ENCODE peak calls at places on chromosomes 12 and 14, in five cellular contexts. V is HCT116, F is A549, Q is GM23338, E is K562. A is an unnamed sample.

GRCh38 chr14:96920023-96920422 is 122.8 kb downstream of the VRK1 start:
- DNase-seq in V (no peak), F (no peak), Q (no peak), E (no peak), A (no peak)

GRCh38 chr14:104784846-104785707 is 10.5 kb downstream of the AKT1 start:
- DNase-seq in V (no peak), F (no peak), Q (no peak), E (no peak), A (no peak)

GRCh38 chr14:71439247-71439646 is 493.0 kb upstream of the RGS6 start:
- DNase-seq in V (no peak), F (no peak), Q (no peak), E (no peak), A (no peak)

GRCh38 chr12:42978718-42979117 is 389.2 kb upstream of the PRICKLE1 start:
- DNase-seq in V (no peak), F (no peak), Q (no peak), E (no peak), A (no peak)

GRCh38 chr12:2311001-2311778 is 258.4 kb downstream of the CACNA1C start:
- DNase-seq in V (no peak), F (no peak), Q (no peak), E (no peak), A (no peak)

GRCh38 chr14:50666772-50667490 is 1.2 kb downstream of the SAV1 start:
- DNase-seq in V (no peak), F (peak; percentile 61), Q (peak; percentile 76), E (peak; percentile 62), A (peak; percentile 23)

GRCh38 chr12:24135158-24135850 is 185.8 kb upstream of the SOX5 start:
- DNase-seq in V (no peak), F (no peak), Q (no peak), E (no peak), A (peak; percentile 38)

GRCh38 chr14:105077649-105077995 is 12.4 kb upstream of the GPR132 start:
- DNase-seq in V (no peak), F (no peak), Q (no peak), E (no peak), A (no peak)

GRCh38 chr12:116336542-116337065 is 59.1 kb upstream of the MED13L start:
- DNase-seq in V (no peak), F (peak; percentile 70), Q (no peak), E (peak; percentile 81), A (no peak)

GRCh38 chr12:47991106-47991550 is 13.1 kb downstream of the COL2A1 start:
- DNase-seq in V (no peak), F (no peak), Q (no peak), E (no peak), A (peak; percentile 71)

GRCh38 chr14:77186911-77187648 is 5.5 kb downstream of the TMEM63C start:
- DNase-seq in V (peak; percentile 27), F (peak; percentile 25), Q (peak; percentile 36), E (no peak), A (no peak)

GRCh38 chr12:130557876-130558770 is 158.0 kb downstream of the RIMBP2 start:
- DNase-seq in V (no peak), F (no peak), Q (no peak), E (no peak), A (no peak)

GRCh38 chr14:80862983-80863382 is 78.6 kb downstream of the CEP128 start:
- DNase-seq in V (no peak), F (no peak), Q (no peak), E (no peak), A (no peak)

GRCh38 chr14:22973217-22974032 is 8.9 kb downstream of the AJUBA start:
- DNase-seq in V (no peak), F (peak; percentile 79), Q (peak; percentile 77), E (peak; percentile 75), A (peak; percentile 67)

GRCh38 chr12:111034911-111035577 is 114.7 kb upstream of the MYL2 start:
- DNase-seq in V (no peak), F (peak; percentile 29), Q (peak; percentile 72), E (no peak), A (peak; percentile 68)

GRCh38 chr12:110538869-110539622 is 36.9 kb downstream of the RAD9B start:
- DNase-seq in V (no peak), F (no peak), Q (no peak), E (no peak), A (no peak)

GRCh38 chr14:105448706-105449111 is 25.9 kb upstream of the CRIP2 start:
- DNase-seq in V (no peak), F (peak; percentile 67), Q (peak; percentile 88), E (peak; percentile 66), A (peak; percentile 96)

GRCh38 chr12:65602579-65603295 is 221.5 kb upstream of the HMGA2 start:
- DNase-seq in V (peak; percentile 94), F (peak; percentile 89), Q (peak; percentile 89), E (peak; percentile 84), A (peak; percentile 35)

GRCh38 chr12:53985900-53986685 is 1.1 kb downstream of the HOXC10 start:
- DNase-seq in V (no peak), F (no peak), Q (peak; percentile 67), E (no peak), A (peak; percentile 56)

GRCh38 chr12:106586803-106587684 is 4.2 kb downstream of the RFX4 start:
- DNase-seq in V (no peak), F (peak; percentile 28), Q (peak; percentile 87), E (no peak), A (peak; percentile 49)

GRCh38 chr14:45698462-45699134 is 445.6 kb upstream of the MIS18BP1 start:
- DNase-seq in V (no peak), F (no peak), Q (no peak), E (no peak), A (no peak)

GRCh38 chr14:20823859-20824258 is 21.2 kb upstream of the RNASE1 start:
- DNase-seq in V (no peak), F (no peak), Q (no peak), E (no peak), A (no peak)

GRCh38 chr12:6372403-6373003 is 2.9 kb downstream of the SCNN1A start:
- DNase-seq in V (peak; percentile 90), F (peak; percentile 94), Q (peak; percentile 29), E (no peak), A (no peak)

GRCh38 chr12:7017870-7018349 is 366 bp downstream of the LPCAT3 start:
- DNase-seq in V (no peak), F (no peak), Q (no peak), E (peak; percentile 24), A (peak; percentile 81)

GRCh38 chr12:15688838-15689237 is 100.3 kb downstream of the EPS8 start:
- DNase-seq in V (no peak), F (no peak), Q (peak; percentile 25), E (no peak), A (no peak)

DNA sequence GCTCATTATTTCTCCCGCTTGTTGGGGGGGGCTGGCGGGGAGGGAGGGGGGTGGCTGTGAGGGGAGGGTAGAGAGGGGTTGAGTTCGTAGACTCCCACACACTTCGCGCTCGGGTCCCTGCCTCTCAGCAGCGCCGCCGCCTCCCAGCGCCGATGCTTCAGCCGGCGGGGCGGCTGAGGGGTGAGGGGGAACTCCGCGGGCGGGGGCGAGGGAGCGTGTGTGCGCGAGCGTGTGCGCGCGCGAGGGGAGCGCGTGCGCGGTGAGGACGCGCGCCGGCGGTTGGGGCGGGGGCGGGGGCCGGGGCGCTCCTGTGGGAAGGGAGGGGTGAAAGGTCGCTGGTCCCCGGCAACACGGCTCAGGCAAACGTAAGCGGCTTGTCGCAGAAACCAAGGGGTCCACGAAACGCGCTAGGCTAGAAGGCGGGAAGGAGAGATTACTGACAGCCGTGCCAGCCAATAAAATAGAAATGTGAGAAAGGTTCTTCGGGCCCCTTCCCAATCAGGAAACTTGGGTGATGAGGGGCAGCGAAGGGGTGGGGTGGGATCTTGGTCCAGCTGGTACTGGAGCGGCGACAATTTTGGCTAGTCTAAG is 343 bp upstream of the NOVA1 start:
- DNase-seq in V (no peak), F (peak; percentile 93), Q (peak; percentile 95), E (peak; percentile 16), A (peak; percentile 87)
- TF ChIP-seq REST in V (no peak), F (no peak), Q (no peak), E (no peak), A (no peak)

DNA sequence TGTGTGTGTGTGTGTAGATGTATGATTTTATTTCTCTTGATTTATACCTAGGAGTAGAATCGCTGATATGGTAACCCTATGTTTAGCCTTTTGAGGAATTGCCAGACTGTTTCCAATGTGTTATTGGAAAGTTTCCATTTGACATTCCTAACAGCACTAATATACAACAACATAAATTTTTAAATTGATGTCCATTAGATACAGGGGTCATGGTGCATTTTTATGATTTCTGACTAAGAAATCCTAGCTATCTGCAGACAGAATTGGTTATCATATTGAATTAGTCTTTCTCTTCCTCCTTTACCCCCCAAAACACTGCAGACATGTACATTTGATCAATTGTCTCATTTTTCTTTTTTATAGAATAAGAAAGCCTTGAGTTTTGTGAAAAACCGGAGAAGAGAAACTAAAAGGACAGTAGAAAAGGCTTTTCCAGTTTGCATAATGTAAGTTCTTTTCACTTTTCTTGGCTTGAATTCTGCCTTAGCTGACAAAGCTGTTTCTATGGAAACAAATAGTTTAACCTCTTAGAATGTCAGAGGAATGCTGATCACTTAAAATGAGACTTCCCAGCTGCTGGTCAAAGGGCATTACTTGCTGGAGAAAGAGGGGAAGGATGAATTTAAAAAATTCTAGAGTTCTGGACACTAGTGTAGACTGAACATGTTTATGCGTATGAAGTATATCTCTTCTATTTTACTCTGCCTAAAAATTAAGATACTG is 28.3 kb downstream of the PALS1 start:
- DNase-seq in V (no peak), F (no peak), Q (peak; percentile 77), E (no peak), A (peak; percentile 4)
- H3K4me2 ChIP-seq in V (no peak overlapping the region), F (peak overlapping the region; percentile 28), Q (peak overlapping the region; percentile 50), E (no peak overlapping the region), A (peak overlapping the region; percentile 65)

DNA sequence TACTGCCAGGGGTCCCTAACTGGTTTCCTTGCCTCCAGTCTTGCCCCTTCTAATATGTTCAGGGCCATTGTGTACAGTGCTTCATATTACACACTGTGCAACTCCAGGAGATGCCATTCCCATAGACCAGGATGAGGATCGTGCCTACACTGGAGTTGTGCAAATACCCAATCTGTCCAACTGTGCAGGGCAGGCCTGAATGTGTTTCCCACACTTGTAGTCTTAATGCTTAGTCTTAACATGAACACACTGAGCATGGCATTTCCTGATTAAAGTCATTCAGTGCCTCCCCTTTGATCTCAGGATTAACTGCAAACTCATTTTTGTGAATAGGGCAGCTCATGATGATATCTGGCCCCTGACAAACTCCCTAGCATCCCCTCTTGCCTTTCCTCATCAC is 165.5 kb downstream of the TTC8 start:
- DNase-seq in V (no peak), F (no peak), Q (no peak), E (no peak), A (no peak)
- TF ChIP-seq REST in V (no peak), F (no peak), Q (no peak), E (no peak), A (no peak)

GRCh38 chr12:119593578-119594398 is at the start of gene TMEM233:
- DNase-seq in V (no peak), F (no peak), Q (peak; percentile 72), E (no peak), A (peak; percentile 67)

GRCh38 chr12:119594772-119595445 is 1.3 kb downstream of the TMEM233 start:
- DNase-seq in V (no peak), F (no peak), Q (peak; percentile 51), E (no peak), A (peak; percentile 36)

GRCh38 chr12:119589634-119590033 is 3.9 kb upstream of the TMEM233 start:
- DNase-seq in V (no peak), F (no peak), Q (no peak), E (no peak), A (no peak)

GRCh38 chr12:119594399-119594730 is 791 bp downstream of the TMEM233 start:
- DNase-seq in V (no peak), F (no peak), Q (peak; percentile 62), E (no peak), A (peak; percentile 51)

DNA sequence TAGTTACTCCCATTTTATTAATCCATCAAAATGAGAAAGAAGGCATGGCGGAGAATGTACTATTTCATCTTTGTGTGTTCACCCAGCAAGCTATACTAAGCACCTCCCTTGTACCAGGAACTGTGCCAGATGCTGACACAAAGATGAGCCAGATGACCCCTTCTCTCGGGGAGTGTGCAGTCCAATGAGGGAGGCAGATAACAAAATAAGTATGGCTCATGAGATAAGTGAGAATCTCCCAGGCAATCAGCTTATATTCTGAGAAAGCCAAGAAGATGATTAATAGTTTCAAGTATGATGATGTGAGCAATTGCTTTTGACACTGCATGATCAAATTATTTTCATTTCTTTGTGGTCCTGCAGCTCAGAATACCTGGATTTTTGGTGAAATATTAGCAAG is 1.3 kb upstream of the TMEM233 start:
- DNase-seq in V (no peak), F (no peak), Q (no peak), E (peak; percentile 67), A (peak; percentile 62)
- H3K4me2 ChIP-seq in V (no peak overlapping the region), F (no peak overlapping the region), Q (no peak overlapping the region), E (no peak overlapping the region), A (peak overlapping the region; percentile 14)